ENCODE peak calls at places on chromosomes 5 and 9, in four cellular contexts. One of them, this sample, is unnamed.

GRCh38 chr5:179227578-179228311 is 117.5 kb downstream of the ADAMTS2 start:
- DNase-seq in HepG2: no peak
- DNase-seq in SK-N-SH: peak
- DNase-seq in K562: no peak
- DNase-seq in this sample: no peak

GRCh38 chr5:80754900-80755299 is 100.1 kb upstream of the DHFR start:
- DNase-seq in K562: no peak
- DNase-seq in HepG2: no peak
- DNase-seq in SK-N-SH: no peak
- DNase-seq in this sample: peak

GRCh38 chr5:84378961-84379360 is 5.7 kb downstream of the EDIL3 start:
- DNase-seq in SK-N-SH: no peak
- DNase-seq in HepG2: no peak
- DNase-seq in K562: no peak
- DNase-seq in this sample: no peak

GRCh38 chr9:136225748-136226679 is 19.6 kb downstream of the QSOX2 start:
- DNase-seq in SK-N-SH: peak
- DNase-seq in HepG2: peak
- DNase-seq in K562: peak
- DNase-seq in this sample: peak

GRCh38 chr5:38600334-38601045 is 44.0 kb upstream of the LIFR start:
- DNase-seq in SK-N-SH: no peak
- DNase-seq in K562: no peak
- DNase-seq in HepG2: no peak
- DNase-seq in this sample: no peak

GRCh38 chr5:173327948-173328895 is at the start of gene STC2:
- DNase-seq in K562: peak
- DNase-seq in SK-N-SH: peak
- DNase-seq in HepG2: peak
- DNase-seq in this sample: peak

GRCh38 chr9:116959775-116960174 is 272.7 kb downstream of the TRIM32 start:
- DNase-seq in K562: no peak
- DNase-seq in SK-N-SH: peak
- DNase-seq in HepG2: no peak
- DNase-seq in this sample: no peak

GRCh38 chr5:67246108-67246507 is 49.5 kb upstream of the CD180 start:
- DNase-seq in K562: peak
- DNase-seq in HepG2: peak
- DNase-seq in SK-N-SH: peak
- DNase-seq in this sample: peak

GRCh38 chr5:158023266-158023665 is 164.3 kb upstream of the CLINT1 start:
- DNase-seq in K562: no peak
- DNase-seq in SK-N-SH: no peak
- DNase-seq in HepG2: no peak
- DNase-seq in this sample: no peak

GRCh38 chr5:118468085-118468484 is 520.3 kb downstream of the DTWD2 start:
- DNase-seq in SK-N-SH: no peak
- DNase-seq in HepG2: no peak
- DNase-seq in K562: no peak
- DNase-seq in this sample: no peak

GRCh38 chr5:62934319-62934718 is 355.7 kb downstream of the LRRC70 start:
- DNase-seq in SK-N-SH: no peak
- DNase-seq in K562: no peak
- DNase-seq in HepG2: no peak
- DNase-seq in this sample: no peak

GRCh38 chr9:128504485-128505413 is at the start of gene GLE1:
- DNase-seq in SK-N-SH: peak
- DNase-seq in K562: peak
- DNase-seq in HepG2: peak
- DNase-seq in this sample: peak

GRCh38 chr9:124267271-124267807 is 9.6 kb downstream of the NEK6 start:
- DNase-seq in SK-N-SH: no peak
- DNase-seq in K562: no peak
- DNase-seq in HepG2: no peak
- DNase-seq in this sample: no peak

GRCh38 chr5:68180286-68181038 is 35.1 kb upstream of the PIK3R1 start:
- DNase-seq in K562: no peak
- DNase-seq in HepG2: no peak
- DNase-seq in SK-N-SH: no peak
- DNase-seq in this sample: no peak

GRCh38 chr9:73151653-73152382 is at the start of gene ANXA1:
- DNase-seq in SK-N-SH: no peak
- DNase-seq in HepG2: no peak
- DNase-seq in K562: peak
- DNase-seq in this sample: no peak

GRCh38 chr5:151078490-151079262 is 2.2 kb downstream of the TNIP1 start:
- DNase-seq in SK-N-SH: no peak
- DNase-seq in HepG2: no peak
- DNase-seq in K562: no peak
- DNase-seq in this sample: no peak

GRCh38 chr9:124511426-124511840 is 4.2 kb upstream of the NR5A1 start:
- DNase-seq in SK-N-SH: peak
- DNase-seq in HepG2: peak
- DNase-seq in K562: peak
- DNase-seq in this sample: no peak

GRCh38 chr5:105663671-105664070 is 2007.1 kb downstream of the EFNA5 start:
- DNase-seq in HepG2: no peak
- DNase-seq in SK-N-SH: no peak
- DNase-seq in K562: no peak
- DNase-seq in this sample: no peak

GRCh38 chr9:77010527-77010926 is 8.9 kb upstream of the FOXB2 start:
- DNase-seq in SK-N-SH: no peak
- DNase-seq in K562: no peak
- DNase-seq in HepG2: no peak
- DNase-seq in this sample: no peak

GRCh38 chr5:34045996-34046395 is 3.0 kb upstream of the C1QTNF3 start:
- DNase-seq in K562: no peak
- DNase-seq in HepG2: peak
- DNase-seq in SK-N-SH: no peak
- DNase-seq in this sample: no peak

GRCh38 chr5:124402144-124402581 is 344.3 kb downstream of the ZNF608 start:
- DNase-seq in K562: no peak
- DNase-seq in HepG2: no peak
- DNase-seq in SK-N-SH: no peak
- DNase-seq in this sample: no peak

GRCh38 chr9:20988061-20988460 is 43.4 kb downstream of the HACD4 start:
- DNase-seq in K562: no peak
- DNase-seq in HepG2: no peak
- DNase-seq in SK-N-SH: no peak
- DNase-seq in this sample: no peak

GRCh38 chr9:5493597-5494511 is 16.5 kb upstream of the PDCD1LG2 start:
- DNase-seq in SK-N-SH: no peak
- DNase-seq in K562: peak
- DNase-seq in HepG2: no peak
- DNase-seq in this sample: peak

GRCh38 chr9:120440791-120441190 is 139.2 kb downstream of the CDK5RAP2 start:
- DNase-seq in HepG2: no peak
- DNase-seq in SK-N-SH: no peak
- DNase-seq in K562: no peak
- DNase-seq in this sample: no peak

GRCh38 chr5:138408023-138408422 is 30.8 kb upstream of the REEP2 start:
- DNase-seq in SK-N-SH: no peak
- DNase-seq in K562: no peak
- DNase-seq in HepG2: no peak
- DNase-seq in this sample: peak

GRCh38 chr9:136554870-136555269 is 9.0 kb upstream of the NOTCH1 start:
- DNase-seq in HepG2: no peak
- DNase-seq in SK-N-SH: no peak
- DNase-seq in K562: no peak
- DNase-seq in this sample: no peak

GRCh38 chr9:119487118-119487827 is 118.0 kb upstream of the BRINP1 start:
- DNase-seq in K562: no peak
- DNase-seq in HepG2: no peak
- DNase-seq in SK-N-SH: no peak
- DNase-seq in this sample: no peak

GRCh38 chr5:60724126-60724525 is 24.2 kb upstream of the DEPDC1B start:
- DNase-seq in SK-N-SH: no peak
- DNase-seq in K562: no peak
- DNase-seq in HepG2: no peak
- DNase-seq in this sample: no peak

GRCh38 chr9:12643686-12644085 is 49.5 kb upstream of the TYRP1 start:
- DNase-seq in K562: no peak
- DNase-seq in HepG2: no peak
- DNase-seq in SK-N-SH: no peak
- DNase-seq in this sample: no peak

GRCh38 chr5:36459191-36460135 is 146.9 kb upstream of the SLC1A3 start:
- DNase-seq in K562: peak
- DNase-seq in HepG2: peak
- DNase-seq in SK-N-SH: no peak
- DNase-seq in this sample: peak
- TF ChIP-seq TAF1 in K562: no peak
- TF ChIP-seq TAF1 in HepG2: no peak
- TF ChIP-seq TAF1 in SK-N-SH: no peak
- TF ChIP-seq TAF1 in this sample: no peak

GRCh38 chr5:32771037-32771436 is 59.9 kb downstream of the NPR3 start:
- DNase-seq in HepG2: no peak
- DNase-seq in SK-N-SH: no peak
- DNase-seq in K562: no peak
- DNase-seq in this sample: no peak
- TF ChIP-seq GABPA in HepG2: no peak
- TF ChIP-seq GABPA in SK-N-SH: no peak
- TF ChIP-seq GABPA in K562: no peak
- TF ChIP-seq GABPA in this sample: no peak

DNA sequence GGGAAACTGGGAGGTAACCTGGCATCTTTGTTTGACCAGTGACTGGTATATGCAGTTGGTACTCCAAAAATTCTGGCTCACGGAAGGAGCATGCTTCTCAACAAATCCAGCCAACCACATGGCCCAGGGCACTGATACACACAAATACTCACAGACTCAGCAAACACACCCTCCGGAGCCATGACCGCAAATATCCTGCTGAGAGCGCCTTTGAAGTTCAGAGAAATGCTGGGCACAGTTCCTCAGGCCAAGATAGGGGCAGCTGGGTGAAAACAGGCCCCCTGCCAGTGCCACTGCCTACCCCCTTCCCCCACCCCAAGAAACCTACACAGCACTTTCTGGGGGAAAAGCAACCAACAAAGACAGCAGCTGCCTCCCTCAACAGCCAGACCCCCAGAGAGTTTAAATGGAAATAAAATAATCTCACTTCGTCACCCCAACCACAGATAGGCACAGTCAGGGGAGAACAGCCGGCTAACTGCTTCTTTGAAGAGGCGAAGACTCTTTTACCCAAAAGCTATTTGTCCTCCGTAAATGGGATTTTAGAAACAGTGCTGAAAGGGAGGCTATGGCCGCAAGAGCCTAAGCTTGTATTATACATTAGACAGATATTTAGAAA is 120.0 kb downstream of the C5orf15 start:
- DNase-seq in HepG2: peak
- DNase-seq in K562: no peak
- DNase-seq in SK-N-SH: no peak
- DNase-seq in this sample: no peak
- TF ChIP-seq TAF1 in HepG2: no peak
- TF ChIP-seq TAF1 in K562: no peak
- TF ChIP-seq TAF1 in SK-N-SH: no peak
- TF ChIP-seq TAF1 in this sample: no peak

DNA sequence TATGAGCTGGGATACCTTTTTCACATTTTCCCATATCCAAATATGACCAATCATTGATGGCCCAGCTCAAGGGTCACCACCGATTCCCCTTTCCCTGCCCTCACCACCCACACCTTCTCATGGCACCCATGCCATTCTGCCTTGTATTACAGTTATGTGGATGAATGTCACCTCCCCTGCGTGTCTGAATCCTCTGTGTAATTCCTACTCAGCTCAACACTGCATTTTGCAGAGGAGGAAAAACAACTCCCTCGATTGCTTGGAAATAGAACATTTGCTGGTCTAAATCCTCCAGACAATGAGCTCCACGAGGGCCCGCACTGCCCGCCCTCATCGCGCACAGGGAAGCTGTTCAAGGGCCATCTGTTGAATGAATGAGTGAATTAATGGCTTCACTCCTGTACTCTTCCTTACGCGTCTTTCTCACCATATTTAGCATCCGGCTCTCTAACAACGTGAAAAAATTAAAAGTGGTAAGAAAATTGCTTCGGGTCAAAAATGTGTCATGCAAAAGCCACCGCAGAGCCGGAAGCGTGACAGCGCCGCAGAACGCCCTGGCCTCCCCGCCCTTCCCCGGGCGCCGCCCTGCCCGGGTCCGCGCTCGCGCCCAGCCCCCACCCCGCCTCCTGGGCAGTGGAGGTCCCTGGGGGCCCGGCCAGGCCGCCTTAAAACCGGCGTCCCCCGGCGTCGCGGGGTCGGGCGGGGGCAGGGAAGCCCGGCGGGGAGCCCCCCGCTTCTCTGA is 703 bp downstream of the SUSD1 start:
- DNase-seq in HepG2: peak
- DNase-seq in K562: peak
- DNase-seq in SK-N-SH: peak
- DNase-seq in this sample: peak
- TF ChIP-seq GABPA in HepG2: no peak
- TF ChIP-seq GABPA in K562: no peak
- TF ChIP-seq GABPA in SK-N-SH: no peak
- TF ChIP-seq GABPA in this sample: no peak

GRCh38 chr9:114299286-114300152 is 23.4 kb upstream of the ORM1 start:
- DNase-seq in HepG2: no peak
- DNase-seq in K562: no peak
- DNase-seq in SK-N-SH: no peak
- DNase-seq in this sample: no peak
- TF ChIP-seq TAF1 in HepG2: no peak
- TF ChIP-seq TAF1 in K562: no peak
- TF ChIP-seq TAF1 in SK-N-SH: no peak
- TF ChIP-seq TAF1 in this sample: no peak

GRCh38 chr5:61808884-61809283 is 476.8 kb downstream of the ZSWIM6 start:
- DNase-seq in HepG2: no peak
- DNase-seq in K562: no peak
- DNase-seq in SK-N-SH: no peak
- DNase-seq in this sample: no peak

GRCh38 chr5:61811052-61811451 is 479.0 kb downstream of the ZSWIM6 start:
- DNase-seq in SK-N-SH: no peak
- DNase-seq in K562: no peak
- DNase-seq in HepG2: no peak
- DNase-seq in this sample: no peak

GRCh38 chr5:61808091-61808490 is 476.0 kb downstream of the ZSWIM6 start:
- DNase-seq in K562: no peak
- DNase-seq in HepG2: no peak
- DNase-seq in SK-N-SH: peak
- DNase-seq in this sample: no peak

GRCh38 chr5:61806491-61807020 is 474.5 kb downstream of the ZSWIM6 start:
- DNase-seq in SK-N-SH: no peak
- DNase-seq in K562: no peak
- DNase-seq in HepG2: no peak
- DNase-seq in this sample: no peak

GRCh38 chr5:61809651-61810050 is 477.6 kb downstream of the ZSWIM6 start:
- DNase-seq in HepG2: no peak
- DNase-seq in K562: no peak
- DNase-seq in SK-N-SH: no peak
- DNase-seq in this sample: no peak
- TF ChIP-seq GABPA in HepG2: no peak
- TF ChIP-seq GABPA in K562: no peak
- TF ChIP-seq GABPA in SK-N-SH: no peak
- TF ChIP-seq GABPA in this sample: no peak

DNA sequence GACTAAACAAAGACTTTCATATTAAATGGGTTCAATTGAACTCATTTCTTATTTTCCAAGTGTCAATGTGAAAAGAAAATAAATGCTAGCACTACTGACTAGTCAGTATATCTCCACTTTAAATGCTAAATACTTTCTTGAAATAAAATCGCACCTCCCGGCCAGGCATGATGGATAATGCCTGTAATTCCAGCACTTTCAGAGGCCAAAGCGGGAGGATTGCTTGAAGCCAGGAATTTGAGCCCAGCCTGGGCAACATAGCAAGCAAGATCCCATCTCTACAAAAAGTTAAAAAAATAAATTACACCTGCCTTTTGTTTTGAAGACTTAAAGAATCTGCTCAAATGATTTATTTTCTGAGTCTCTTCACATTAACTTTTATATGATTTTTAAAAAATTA is 34.7 kb downstream of the WDR36 start:
- DNase-seq in SK-N-SH: no peak
- DNase-seq in K562: no peak
- DNase-seq in HepG2: no peak
- DNase-seq in this sample: no peak
- TF ChIP-seq TAF1 in SK-N-SH: no peak
- TF ChIP-seq TAF1 in K562: no peak
- TF ChIP-seq TAF1 in HepG2: no peak
- TF ChIP-seq TAF1 in this sample: no peak

This sample was measured in GM12878.